ENCODE peak calls at places on chromosomes 16 and 17, in four cellular contexts. V is HAP-1, Y is cardiac fibroblast, I is H7. T is an unnamed sample.

GRCh38 chr16:26433807-26434206 is 632.9 kb upstream of the C16orf82 start:
- DNase-seq in I (no peak), Y (no peak), V (no peak), T (no peak)

GRCh38 chr17:31510273-31511175 is 119.0 kb downstream of the RAB11FIP4 start:
- DNase-seq in I (no peak), V (no peak), Y (no peak), T (no peak)

GRCh38 chr17:45353047-45353446 is 36.2 kb upstream of the MAP3K14 start:
- DNase-seq in V (no peak), I (no peak), Y (no peak), T (no peak)

GRCh38 chr17:31428512-31428911 is 37.0 kb downstream of the RAB11FIP4 start:
- DNase-seq in I (no peak), V (no peak), Y (no peak), T (no peak)

GRCh38 chr16:20303012-20303411 is 24.3 kb downstream of the GP2 start:
- DNase-seq in V (no peak), I (no peak), Y (no peak), T (no peak)

GRCh38 chr16:67415872-67416793 is at the start of gene ZDHHC1:
- DNase-seq in V (peak), Y (peak), I (peak), T (no peak)

GRCh38 chr17:77440571-77440981 is 299.8 kb downstream of the SEC14L1 start:
- DNase-seq in I (no peak), Y (no peak), V (no peak), T (no peak)

GRCh38 chr17:2087597-2088211 is 32.8 kb downstream of the HIC1 start:
- DNase-seq in I (no peak), V (no peak), Y (peak), T (no peak)

GRCh38 chr16:16107839-16108238 is 115.5 kb downstream of the ABCC6 start:
- DNase-seq in I (no peak), V (no peak), Y (no peak), T (no peak)

GRCh38 chr17:29566473-29567361 is at the start of gene ABHD15:
- DNase-seq in I (peak), Y (peak), V (peak), T (peak)

GRCh38 chr17:34562387-34562786 is 17.0 kb upstream of the TMEM132E start:
- DNase-seq in I (peak), V (no peak), Y (no peak), T (no peak)

GRCh38 chr16:31128711-31129567 is 6.6 kb downstream of the PRSS8 start:
- DNase-seq in Y (no peak), I (no peak), V (no peak), T (no peak)

GRCh38 chr17:82665891-82666290 is 17.6 kb upstream of the WDR45B start:
- DNase-seq in I (no peak), V (no peak), Y (no peak), T (no peak)

GRCh38 chr17:79400989-79401703 is 209.7 kb downstream of the RBFOX3 start:
- DNase-seq in Y (peak), I (peak), V (peak), T (no peak)

GRCh38 chr17:57242148-57242547 is 14.2 kb upstream of the MSI2 start:
- DNase-seq in V (no peak), I (no peak), Y (peak), T (no peak)

GRCh38 chr17:32491371-32492280 is 4.8 kb downstream of the CDK5R1 start:
- DNase-seq in V (no peak), Y (no peak), I (peak), T (peak)

GRCh38 chr17:12737740-12738469 is 51.4 kb upstream of the ARHGAP44 start:
- DNase-seq in I (peak), V (no peak), Y (no peak), T (no peak)

GRCh38 chr17:40345161-40346034 is 19.1 kb downstream of the GJD3 start:
- DNase-seq in Y (peak), V (peak), I (peak), T (no peak)

GRCh38 chr17:37220609-37220953 is 155.2 kb upstream of the C17orf78 start:
- DNase-seq in V (peak), Y (peak), I (peak), T (no peak)

GRCh38 chr17:27571563-27572129 is 59.3 kb upstream of the LGALS9 start:
- DNase-seq in V (no peak), Y (no peak), I (no peak), T (no peak)

GRCh38 chr16:48158296-48158695 is 2.5 kb upstream of the ABCC12 start:
- DNase-seq in V (no peak), I (no peak), Y (peak), T (no peak)

GRCh38 chr17:32382526-32383223 is 32.7 kb downstream of the ZNF207 start:
- DNase-seq in V (no peak), Y (no peak), I (no peak), T (no peak)

GRCh38 chr17:73722163-73722562 is 77.9 kb upstream of the SDK2 start:
- DNase-seq in Y (no peak), V (no peak), I (no peak), T (no peak)

GRCh38 chr16:62692685-62693084 is 656.4 kb upstream of the CDH8 start:
- DNase-seq in Y (no peak), I (no peak), V (no peak), T (no peak)